ENCODE peak calls at places on chromosomes 7 and 10, in nine cellular contexts. One of them, this sample, is unnamed.

GRCh38 chr10:17181751-17182150 is 19.7 kb downstream of the TRDMT1 start:
- DNase-seq in prostate gland: no peak
- DNase-seq in endothelial cell of umbilical vein: peak; percentile 43
- DNase-seq in heart left ventricle: no peak
- DNase-seq in adrenal gland: no peak
- DNase-seq in IMR-90: no peak
- DNase-seq in HepG2: no peak
- DNase-seq in Peyer's patch: no peak
- DNase-seq in HCT116: no peak
- DNase-seq in this sample: no peak

GRCh38 chr10:17265468-17265867 is 37.4 kb downstream of the VIM start:
- DNase-seq in HCT116: no peak
- DNase-seq in IMR-90: peak; percentile 10
- DNase-seq in prostate gland: no peak
- DNase-seq in HepG2: no peak
- DNase-seq in adrenal gland: no peak
- DNase-seq in endothelial cell of umbilical vein: no peak
- DNase-seq in Peyer's patch: no peak
- DNase-seq in heart left ventricle: no peak
- DNase-seq in this sample: no peak

GRCh38 chr7:110784749-110785148 is 306.2 kb upstream of the LRRN3 start:
- DNase-seq in Peyer's patch: no peak
- DNase-seq in HepG2: no peak
- DNase-seq in adrenal gland: no peak
- DNase-seq in endothelial cell of umbilical vein: no peak
- DNase-seq in HCT116: no peak
- DNase-seq in heart left ventricle: no peak
- DNase-seq in IMR-90: no peak
- DNase-seq in prostate gland: no peak
- DNase-seq in this sample: no peak

GRCh38 chr10:111200505-111201186 is 123.8 kb downstream of the ADRA2A start:
- DNase-seq in HCT116: no peak
- DNase-seq in heart left ventricle: no peak
- DNase-seq in HepG2: no peak
- DNase-seq in adrenal gland: no peak
- DNase-seq in prostate gland: no peak
- DNase-seq in IMR-90: no peak
- DNase-seq in Peyer's patch: no peak
- DNase-seq in endothelial cell of umbilical vein: no peak
- DNase-seq in this sample: no peak

GRCh38 chr7:155021699-155022145 is 18.8 kb upstream of the PAXIP1 start:
- DNase-seq in IMR-90: no peak
- DNase-seq in prostate gland: no peak
- DNase-seq in heart left ventricle: no peak
- DNase-seq in HepG2: no peak
- DNase-seq in endothelial cell of umbilical vein: no peak
- DNase-seq in Peyer's patch: no peak
- DNase-seq in adrenal gland: no peak
- DNase-seq in HCT116: no peak
- DNase-seq in this sample: no peak

GRCh38 chr10:95346715-95347401 is 56.1 kb upstream of the PDLIM1 start:
- DNase-seq in HCT116: peak; percentile 24
- DNase-seq in Peyer's patch: no peak
- DNase-seq in adrenal gland: no peak
- DNase-seq in prostate gland: no peak
- DNase-seq in endothelial cell of umbilical vein: peak; percentile 23
- DNase-seq in HepG2: peak; percentile 99
- DNase-seq in heart left ventricle: no peak
- DNase-seq in IMR-90: no peak
- DNase-seq in this sample: no peak

GRCh38 chr7:39291644-39292411 is 274.4 kb upstream of the YAE1 start:
- DNase-seq in heart left ventricle: no peak
- DNase-seq in IMR-90: no peak
- DNase-seq in prostate gland: no peak
- DNase-seq in Peyer's patch: no peak
- DNase-seq in adrenal gland: no peak
- DNase-seq in endothelial cell of umbilical vein: no peak
- DNase-seq in HCT116: no peak
- DNase-seq in HepG2: no peak
- DNase-seq in this sample: no peak

GRCh38 chr7:97565665-97566064 is 166.2 kb upstream of the TAC1 start:
- DNase-seq in IMR-90: no peak
- DNase-seq in HCT116: no peak
- DNase-seq in HepG2: no peak
- DNase-seq in endothelial cell of umbilical vein: no peak
- DNase-seq in heart left ventricle: no peak
- DNase-seq in Peyer's patch: no peak
- DNase-seq in adrenal gland: no peak
- DNase-seq in prostate gland: no peak
- DNase-seq in this sample: no peak

GRCh38 chr10:42754155-42755027 is 28.2 kb upstream of the BMS1 start:
- DNase-seq in endothelial cell of umbilical vein: peak; percentile 13
- DNase-seq in HCT116: no peak
- DNase-seq in IMR-90: no peak
- DNase-seq in adrenal gland: no peak
- DNase-seq in HepG2: no peak
- DNase-seq in heart left ventricle: peak; percentile 51
- DNase-seq in Peyer's patch: no peak
- DNase-seq in prostate gland: peak; percentile 19
- DNase-seq in this sample: peak; percentile 41

GRCh38 chr10:19498348-19499290 is 317.6 kb upstream of the PLXDC2 start:
- DNase-seq in IMR-90: peak; percentile 3
- DNase-seq in endothelial cell of umbilical vein: no peak
- DNase-seq in Peyer's patch: no peak
- DNase-seq in adrenal gland: no peak
- DNase-seq in HCT116: no peak
- DNase-seq in heart left ventricle: no peak
- DNase-seq in prostate gland: peak; percentile 22
- DNase-seq in HepG2: no peak
- DNase-seq in this sample: no peak

GRCh38 chr10:28060031-28060607 is 61.2 kb upstream of the ODAD2 start:
- DNase-seq in adrenal gland: no peak
- DNase-seq in prostate gland: no peak
- DNase-seq in HepG2: no peak
- DNase-seq in endothelial cell of umbilical vein: no peak
- DNase-seq in Peyer's patch: no peak
- DNase-seq in HCT116: no peak
- DNase-seq in IMR-90: peak; percentile 15
- DNase-seq in heart left ventricle: no peak
- DNase-seq in this sample: no peak

GRCh38 chr10:15898046-15898445 is 37.7 kb upstream of the MINDY3 start:
- DNase-seq in IMR-90: peak; percentile 8
- DNase-seq in HepG2: no peak
- DNase-seq in adrenal gland: no peak
- DNase-seq in Peyer's patch: no peak
- DNase-seq in prostate gland: no peak
- DNase-seq in HCT116: no peak
- DNase-seq in endothelial cell of umbilical vein: peak; percentile 18
- DNase-seq in heart left ventricle: no peak
- DNase-seq in this sample: no peak

GRCh38 chr7:2313450-2314208 is 612 bp downstream of the SNX8 start:
- DNase-seq in heart left ventricle: peak; percentile 46
- DNase-seq in endothelial cell of umbilical vein: no peak
- DNase-seq in HCT116: no peak
- DNase-seq in adrenal gland: peak; percentile 38
- DNase-seq in HepG2: no peak
- DNase-seq in prostate gland: peak; percentile 8
- DNase-seq in IMR-90: no peak
- DNase-seq in Peyer's patch: peak; percentile 25
- DNase-seq in this sample: no peak

GRCh38 chr7:2312272-2312929 is 1.8 kb downstream of the SNX8 start:
- DNase-seq in Peyer's patch: no peak
- DNase-seq in adrenal gland: no peak
- DNase-seq in prostate gland: no peak
- DNase-seq in heart left ventricle: no peak
- DNase-seq in HCT116: no peak
- DNase-seq in IMR-90: no peak
- DNase-seq in endothelial cell of umbilical vein: no peak
- DNase-seq in HepG2: no peak
- DNase-seq in this sample: no peak

GRCh38 chr7:2316578-2316977 is 2.3 kb upstream of the SNX8 start:
- DNase-seq in endothelial cell of umbilical vein: no peak
- DNase-seq in HepG2: no peak
- DNase-seq in prostate gland: no peak
- DNase-seq in Peyer's patch: no peak
- DNase-seq in heart left ventricle: no peak
- DNase-seq in adrenal gland: no peak
- DNase-seq in HCT116: no peak
- DNase-seq in IMR-90: no peak
- DNase-seq in this sample: no peak

GRCh38 chr7:2315787-2316186 is 1.5 kb upstream of the SNX8 start:
- DNase-seq in Peyer's patch: no peak
- DNase-seq in HepG2: no peak
- DNase-seq in HCT116: no peak
- DNase-seq in adrenal gland: no peak
- DNase-seq in endothelial cell of umbilical vein: no peak
- DNase-seq in IMR-90: no peak
- DNase-seq in heart left ventricle: no peak
- DNase-seq in prostate gland: no peak
- DNase-seq in this sample: no peak

GRCh38 chr7:2314209-2314955 is at the start of gene SNX8:
- DNase-seq in prostate gland: peak; percentile 90
- DNase-seq in HCT116: peak; percentile 76
- DNase-seq in adrenal gland: peak; percentile 96
- DNase-seq in endothelial cell of umbilical vein: peak; percentile 81
- DNase-seq in Peyer's patch: peak; percentile 97
- DNase-seq in HepG2: peak; percentile 77
- DNase-seq in IMR-90: peak; percentile 79
- DNase-seq in heart left ventricle: peak; percentile 91
- DNase-seq in this sample: peak; percentile 87
- TF ChIP-seq POLR2A in prostate gland: peak; percentile 51
- TF ChIP-seq POLR2A in HCT116: no peak
- TF ChIP-seq POLR2A in adrenal gland: peak; percentile 68
- TF ChIP-seq POLR2A in endothelial cell of umbilical vein: peak; percentile 82
- TF ChIP-seq POLR2A in Peyer's patch: peak; percentile 56
- TF ChIP-seq POLR2A in HepG2: peak; percentile 72
- TF ChIP-seq POLR2A in IMR-90: peak; percentile 82
- TF ChIP-seq POLR2A in heart left ventricle: no peak
- TF ChIP-seq POLR2A in this sample: peak; percentile 47

GRCh38 chr10:11034762-11035161 is 17.1 kb downstream of the CELF2 start:
- DNase-seq in Peyer's patch: no peak
- DNase-seq in prostate gland: no peak
- DNase-seq in HCT116: no peak
- DNase-seq in adrenal gland: no peak
- DNase-seq in endothelial cell of umbilical vein: no peak
- DNase-seq in HepG2: no peak
- DNase-seq in heart left ventricle: no peak
- DNase-seq in IMR-90: no peak
- DNase-seq in this sample: no peak

GRCh38 chr10:11036424-11037011 is 18.8 kb downstream of the CELF2 start:
- DNase-seq in IMR-90: peak; percentile 62
- DNase-seq in adrenal gland: peak; percentile 39
- DNase-seq in prostate gland: peak; percentile 13
- DNase-seq in HepG2: peak; percentile 11
- DNase-seq in endothelial cell of umbilical vein: peak; percentile 84
- DNase-seq in heart left ventricle: no peak
- DNase-seq in HCT116: no peak
- DNase-seq in Peyer's patch: no peak
- DNase-seq in this sample: no peak

DNA sequence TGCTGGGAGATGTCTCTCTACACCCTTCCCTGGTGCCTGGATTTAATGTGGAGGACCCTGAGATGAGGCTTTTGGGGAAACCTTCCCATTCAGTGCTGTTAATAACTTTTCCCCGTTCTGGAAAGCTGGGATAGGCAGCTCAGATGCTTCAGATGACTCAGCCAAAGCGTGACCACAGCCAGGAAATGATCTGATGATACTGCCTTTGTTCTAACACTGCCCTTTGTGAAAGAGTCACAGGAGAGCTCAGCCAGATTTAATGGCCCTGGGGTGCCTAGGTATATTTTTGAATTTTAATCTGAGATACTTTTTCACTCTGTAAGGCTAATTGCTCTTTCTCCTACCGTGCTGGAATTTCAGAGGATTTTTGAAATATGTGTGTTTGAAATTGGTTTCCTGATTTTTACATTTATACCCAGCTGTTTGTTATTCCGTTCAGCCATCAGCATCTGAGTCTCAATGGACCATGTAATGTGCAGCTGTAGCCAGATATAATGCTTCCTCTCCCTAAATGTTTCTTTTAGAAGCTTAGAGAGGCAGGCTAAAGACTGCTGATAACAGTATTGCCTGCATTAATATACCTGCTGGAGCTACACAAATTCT is 17.7 kb downstream of the CELF2 start:
- DNase-seq in HCT116: no peak
- DNase-seq in HepG2: no peak
- DNase-seq in heart left ventricle: no peak
- DNase-seq in prostate gland: no peak
- DNase-seq in adrenal gland: no peak
- DNase-seq in Peyer's patch: no peak
- DNase-seq in IMR-90: peak; percentile 79
- DNase-seq in endothelial cell of umbilical vein: peak; percentile 92
- DNase-seq in this sample: peak; percentile 72
- H3K36me3 ChIP-seq in HCT116: no peaks in the 10 kb centered on the region
- H3K36me3 ChIP-seq in HepG2: no peaks in the 10 kb centered on the region
- H3K36me3 ChIP-seq in heart left ventricle: no peaks in the 10 kb centered on the region
- H3K36me3 ChIP-seq in prostate gland: no peaks in the 10 kb centered on the region
- H3K36me3 ChIP-seq in adrenal gland: no peaks in the 10 kb centered on the region
- H3K36me3 ChIP-seq in Peyer's patch: no peaks in the 10 kb centered on the region
- H3K36me3 ChIP-seq in IMR-90: no peaks in the 10 kb centered on the region
- H3K36me3 ChIP-seq in endothelial cell of umbilical vein: no peaks in the 10 kb centered on the region
- H3K36me3 ChIP-seq in this sample: no peaks in the 10 kb centered on the region

DNA sequence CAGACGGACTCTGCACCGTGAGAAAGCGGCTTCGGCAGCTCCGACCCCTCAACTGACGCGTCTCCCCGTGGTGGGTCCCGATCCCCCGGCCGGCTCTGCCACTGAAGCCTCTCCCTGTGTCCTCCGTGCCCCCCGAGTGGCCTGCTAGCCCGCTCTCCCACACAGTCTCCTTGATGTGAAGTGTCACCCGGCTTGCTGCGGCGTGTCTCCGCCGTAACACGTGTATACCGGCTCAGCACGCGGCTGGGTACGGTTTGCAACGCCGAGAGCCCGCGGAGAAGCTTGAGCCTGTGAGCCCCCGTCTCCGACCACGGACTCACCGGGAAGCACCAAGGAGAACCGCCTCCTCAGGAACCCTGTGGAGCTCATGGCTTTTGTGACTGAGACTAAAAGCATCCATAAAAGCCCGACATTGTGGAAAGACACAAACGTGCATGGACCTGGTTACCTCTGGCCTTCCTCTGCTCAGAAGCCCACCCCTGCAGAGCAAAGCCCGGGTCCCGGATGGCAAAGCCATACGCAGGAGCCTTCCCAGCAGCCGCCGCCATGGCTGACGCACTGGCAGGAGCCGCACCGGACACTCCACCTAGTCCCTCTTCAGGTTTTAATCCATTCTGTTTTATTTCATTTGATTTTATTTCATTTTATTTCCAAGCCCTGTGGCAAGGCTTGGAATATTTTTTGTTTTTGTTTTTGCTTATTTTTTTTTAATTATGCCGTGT is 17.0 kb downstream of the PTPRN2 start:
- DNase-seq in adrenal gland: no peak
- DNase-seq in endothelial cell of umbilical vein: no peak
- DNase-seq in IMR-90: no peak
- DNase-seq in HepG2: no peak
- DNase-seq in heart left ventricle: no peak
- DNase-seq in prostate gland: no peak
- DNase-seq in HCT116: no peak
- DNase-seq in Peyer's patch: no peak
- DNase-seq in this sample: no peak
- H3K27ac ChIP-seq in adrenal gland: no peak overlapping the region
- H3K27ac ChIP-seq in endothelial cell of umbilical vein: no peak overlapping the region
- H3K27ac ChIP-seq in IMR-90: no peak overlapping the region
- H3K27ac ChIP-seq in HepG2: no peak overlapping the region
- H3K27ac ChIP-seq in heart left ventricle: no peak overlapping the region
- H3K27ac ChIP-seq in prostate gland: no peak overlapping the region
- H3K27ac ChIP-seq in HCT116: no peak overlapping the region
- H3K27ac ChIP-seq in Peyer's patch: no peak overlapping the region
- H3K27ac ChIP-seq in this sample: no peak overlapping the region

GRCh38 chr7:52143219-52143618 is 826.6 kb upstream of the COBL start:
- DNase-seq in prostate gland: no peak
- DNase-seq in endothelial cell of umbilical vein: no peak
- DNase-seq in HepG2: no peak
- DNase-seq in heart left ventricle: no peak
- DNase-seq in IMR-90: no peak
- DNase-seq in adrenal gland: no peak
- DNase-seq in Peyer's patch: no peak
- DNase-seq in HCT116: no peak
- DNase-seq in this sample: no peak
- TF ChIP-seq POLR2A in prostate gland: no peak
- TF ChIP-seq POLR2A in endothelial cell of umbilical vein: no peak
- TF ChIP-seq POLR2A in HepG2: no peak
- TF ChIP-seq POLR2A in heart left ventricle: no peak
- TF ChIP-seq POLR2A in IMR-90: no peak
- TF ChIP-seq POLR2A in adrenal gland: no peak
- TF ChIP-seq POLR2A in Peyer's patch: no peak
- TF ChIP-seq POLR2A in HCT116: no peak
- TF ChIP-seq POLR2A in this sample: no peak

This sample was measured in uterus.